ENCODE peak calls at places on chromosomes 11 and 22, in eight cellular contexts. One of them, this sample, is unnamed. For H3K4me1, the result is how much of the 10 kb centered on the place peaks cover.

GRCh38 chr11:72045849-72046248 is 34.5 kb downstream of the NUMA1 start:
- DNase-seq in mammary epithelial cell: no peak
- DNase-seq in Karpas-422: no peak
- DNase-seq in IMR-90: no peak
- DNase-seq in CD8-positive, alpha-beta T cell: no peak
- DNase-seq in heart right ventricle: no peak
- DNase-seq in naive thymus-derived CD4-positive, alpha-beta T cell: no peak
- DNase-seq in fibroblast of lung: peak
- DNase-seq in this sample: no peak

GRCh38 chr11:3095712-3096361 is 38.6 kb upstream of the CARS1 start:
- DNase-seq in mammary epithelial cell: peak
- DNase-seq in Karpas-422: no peak
- DNase-seq in IMR-90: peak
- DNase-seq in CD8-positive, alpha-beta T cell: no peak
- DNase-seq in heart right ventricle: peak
- DNase-seq in naive thymus-derived CD4-positive, alpha-beta T cell: no peak
- DNase-seq in fibroblast of lung: peak
- DNase-seq in this sample: peak

GRCh38 chr11:130785376-130786110 is 130.7 kb downstream of the SNX19 start:
- DNase-seq in mammary epithelial cell: peak
- DNase-seq in Karpas-422: no peak
- DNase-seq in IMR-90: peak
- DNase-seq in CD8-positive, alpha-beta T cell: no peak
- DNase-seq in heart right ventricle: no peak
- DNase-seq in naive thymus-derived CD4-positive, alpha-beta T cell: no peak
- DNase-seq in fibroblast of lung: peak
- DNase-seq in this sample: peak

GRCh38 chr11:45021692-45022130 is 71.0 kb upstream of the TP53I11 start:
- DNase-seq in mammary epithelial cell: no peak
- DNase-seq in Karpas-422: peak
- DNase-seq in IMR-90: peak
- DNase-seq in CD8-positive, alpha-beta T cell: no peak
- DNase-seq in heart right ventricle: peak
- DNase-seq in naive thymus-derived CD4-positive, alpha-beta T cell: no peak
- DNase-seq in fibroblast of lung: peak
- DNase-seq in this sample: no peak

GRCh38 chr22:42419328-42419881 is 12.8 kb downstream of the NFAM1 start:
- DNase-seq in mammary epithelial cell: no peak
- DNase-seq in Karpas-422: no peak
- DNase-seq in IMR-90: no peak
- DNase-seq in CD8-positive, alpha-beta T cell: no peak
- DNase-seq in heart right ventricle: no peak
- DNase-seq in naive thymus-derived CD4-positive, alpha-beta T cell: no peak
- DNase-seq in fibroblast of lung: no peak
- DNase-seq in this sample: no peak

GRCh38 chr11:75347781-75348613 is 3.5 kb downstream of the ARRB1 start:
- DNase-seq in mammary epithelial cell: no peak
- DNase-seq in Karpas-422: no peak
- DNase-seq in IMR-90: peak
- DNase-seq in CD8-positive, alpha-beta T cell: no peak
- DNase-seq in heart right ventricle: no peak
- DNase-seq in naive thymus-derived CD4-positive, alpha-beta T cell: no peak
- DNase-seq in fibroblast of lung: peak
- DNase-seq in this sample: no peak

GRCh38 chr22:39917091-39917703 is 16.3 kb downstream of the GRAP2 start:
- DNase-seq in mammary epithelial cell: no peak
- DNase-seq in Karpas-422: no peak
- DNase-seq in IMR-90: no peak
- DNase-seq in CD8-positive, alpha-beta T cell: no peak
- DNase-seq in heart right ventricle: no peak
- DNase-seq in naive thymus-derived CD4-positive, alpha-beta T cell: no peak
- DNase-seq in fibroblast of lung: no peak
- DNase-seq in this sample: no peak

GRCh38 chr22:37454857-37455686 is 27.8 kb upstream of the ELFN2 start:
- DNase-seq in mammary epithelial cell: peak
- DNase-seq in Karpas-422: no peak
- DNase-seq in IMR-90: peak
- DNase-seq in CD8-positive, alpha-beta T cell: no peak
- DNase-seq in heart right ventricle: no peak
- DNase-seq in naive thymus-derived CD4-positive, alpha-beta T cell: no peak
- DNase-seq in fibroblast of lung: peak
- DNase-seq in this sample: peak

GRCh38 chr11:6812391-6813005 is 13.0 kb upstream of the OR6A2 start:
- DNase-seq in mammary epithelial cell: peak
- DNase-seq in Karpas-422: peak
- DNase-seq in IMR-90: peak
- DNase-seq in CD8-positive, alpha-beta T cell: peak
- DNase-seq in heart right ventricle: no peak
- DNase-seq in naive thymus-derived CD4-positive, alpha-beta T cell: peak
- DNase-seq in fibroblast of lung: peak
- DNase-seq in this sample: peak

GRCh38 chr11:64245797-64246623 is 733 bp downstream of the PPP1R14B start:
- DNase-seq in mammary epithelial cell: peak
- DNase-seq in Karpas-422: peak
- DNase-seq in IMR-90: peak
- DNase-seq in CD8-positive, alpha-beta T cell: peak
- DNase-seq in heart right ventricle: peak
- DNase-seq in naive thymus-derived CD4-positive, alpha-beta T cell: peak
- DNase-seq in fibroblast of lung: peak
- DNase-seq in this sample: peak

GRCh38 chr11:92979176-92979575 is 9.7 kb downstream of the MTNR1B start:
- DNase-seq in mammary epithelial cell: peak
- DNase-seq in Karpas-422: no peak
- DNase-seq in IMR-90: peak
- DNase-seq in CD8-positive, alpha-beta T cell: no peak
- DNase-seq in heart right ventricle: no peak
- DNase-seq in naive thymus-derived CD4-positive, alpha-beta T cell: no peak
- DNase-seq in fibroblast of lung: peak
- DNase-seq in this sample: no peak

GRCh38 chr11:20201231-20201630 is 41.0 kb upstream of the DBX1 start:
- DNase-seq in mammary epithelial cell: no peak
- DNase-seq in Karpas-422: no peak
- DNase-seq in IMR-90: no peak
- DNase-seq in CD8-positive, alpha-beta T cell: no peak
- DNase-seq in heart right ventricle: no peak
- DNase-seq in naive thymus-derived CD4-positive, alpha-beta T cell: no peak
- DNase-seq in fibroblast of lung: no peak
- DNase-seq in this sample: no peak

GRCh38 chr22:19568337-19569311 is 44.4 kb upstream of the CLDN5 start:
- DNase-seq in mammary epithelial cell: peak
- DNase-seq in Karpas-422: no peak
- DNase-seq in IMR-90: peak
- DNase-seq in CD8-positive, alpha-beta T cell: no peak
- DNase-seq in heart right ventricle: peak
- DNase-seq in naive thymus-derived CD4-positive, alpha-beta T cell: no peak
- DNase-seq in fibroblast of lung: peak
- DNase-seq in this sample: peak

GRCh38 chr11:70415642-70416395 is 17.5 kb downstream of the CTTN start:
- DNase-seq in mammary epithelial cell: no peak
- DNase-seq in Karpas-422: no peak
- DNase-seq in IMR-90: peak
- DNase-seq in CD8-positive, alpha-beta T cell: no peak
- DNase-seq in heart right ventricle: no peak
- DNase-seq in naive thymus-derived CD4-positive, alpha-beta T cell: no peak
- DNase-seq in fibroblast of lung: peak
- DNase-seq in this sample: no peak

GRCh38 chr11:132784441-132784840 is 747.9 kb downstream of the OPCML start:
- DNase-seq in mammary epithelial cell: peak
- DNase-seq in Karpas-422: no peak
- DNase-seq in IMR-90: peak
- DNase-seq in CD8-positive, alpha-beta T cell: no peak
- DNase-seq in heart right ventricle: no peak
- DNase-seq in naive thymus-derived CD4-positive, alpha-beta T cell: no peak
- DNase-seq in fibroblast of lung: peak
- DNase-seq in this sample: peak

GRCh38 chr11:66595245-66595904 is 2.4 kb downstream of the CCS start:
- DNase-seq in mammary epithelial cell: no peak
- DNase-seq in Karpas-422: no peak
- DNase-seq in IMR-90: peak
- DNase-seq in CD8-positive, alpha-beta T cell: peak
- DNase-seq in heart right ventricle: peak
- DNase-seq in naive thymus-derived CD4-positive, alpha-beta T cell: no peak
- DNase-seq in fibroblast of lung: peak
- DNase-seq in this sample: no peak

GRCh38 chr11:64237484-64237951 is 3.1 kb downstream of the VEGFB start:
- DNase-seq in mammary epithelial cell: no peak
- DNase-seq in Karpas-422: no peak
- DNase-seq in IMR-90: no peak
- DNase-seq in CD8-positive, alpha-beta T cell: peak
- DNase-seq in heart right ventricle: no peak
- DNase-seq in naive thymus-derived CD4-positive, alpha-beta T cell: no peak
- DNase-seq in fibroblast of lung: no peak
- DNase-seq in this sample: peak

GRCh38 chr11:126133902-126134301 is 71.2 kb upstream of the CDON start:
- DNase-seq in mammary epithelial cell: no peak
- DNase-seq in Karpas-422: no peak
- DNase-seq in IMR-90: no peak
- DNase-seq in CD8-positive, alpha-beta T cell: no peak
- DNase-seq in heart right ventricle: no peak
- DNase-seq in naive thymus-derived CD4-positive, alpha-beta T cell: no peak
- DNase-seq in fibroblast of lung: no peak
- DNase-seq in this sample: no peak
- H3K4me1 ChIP-seq in mammary epithelial cell: under half
- H3K4me1 ChIP-seq in Karpas-422: under half
- H3K4me1 ChIP-seq in IMR-90: under half
- H3K4me1 ChIP-seq in CD8-positive, alpha-beta T cell: under half
- H3K4me1 ChIP-seq in heart right ventricle: under half
- H3K4me1 ChIP-seq in naive thymus-derived CD4-positive, alpha-beta T cell: under half
- H3K4me1 ChIP-seq in fibroblast of lung: under half
- H3K4me1 ChIP-seq in this sample: under half

GRCh38 chr22:31241936-31242335 is 29.8 kb downstream of the LIMK2 start:
- DNase-seq in mammary epithelial cell: no peak
- DNase-seq in Karpas-422: no peak
- DNase-seq in IMR-90: peak
- DNase-seq in CD8-positive, alpha-beta T cell: no peak
- DNase-seq in heart right ventricle: no peak
- DNase-seq in naive thymus-derived CD4-positive, alpha-beta T cell: no peak
- DNase-seq in fibroblast of lung: no peak
- DNase-seq in this sample: no peak

GRCh38 chr22:31241200-31241599 is 29.1 kb downstream of the LIMK2 start:
- DNase-seq in mammary epithelial cell: no peak
- DNase-seq in Karpas-422: no peak
- DNase-seq in IMR-90: peak
- DNase-seq in CD8-positive, alpha-beta T cell: no peak
- DNase-seq in heart right ventricle: no peak
- DNase-seq in naive thymus-derived CD4-positive, alpha-beta T cell: no peak
- DNase-seq in fibroblast of lung: no peak
- DNase-seq in this sample: no peak

GRCh38 chr22:31238057-31238456 is 26.0 kb downstream of the LIMK2 start:
- DNase-seq in mammary epithelial cell: no peak
- DNase-seq in Karpas-422: no peak
- DNase-seq in IMR-90: no peak
- DNase-seq in CD8-positive, alpha-beta T cell: no peak
- DNase-seq in heart right ventricle: no peak
- DNase-seq in naive thymus-derived CD4-positive, alpha-beta T cell: no peak
- DNase-seq in fibroblast of lung: no peak
- DNase-seq in this sample: peak

GRCh38 chr22:31243339-31244043 is 31.4 kb downstream of the LIMK2 start:
- DNase-seq in mammary epithelial cell: peak
- DNase-seq in Karpas-422: no peak
- DNase-seq in IMR-90: no peak
- DNase-seq in CD8-positive, alpha-beta T cell: no peak
- DNase-seq in heart right ventricle: no peak
- DNase-seq in naive thymus-derived CD4-positive, alpha-beta T cell: no peak
- DNase-seq in fibroblast of lung: no peak
- DNase-seq in this sample: peak

GRCh38 chr22:31240011-31240410 is 27.9 kb downstream of the LIMK2 start:
- DNase-seq in mammary epithelial cell: no peak
- DNase-seq in Karpas-422: no peak
- DNase-seq in IMR-90: peak
- DNase-seq in CD8-positive, alpha-beta T cell: no peak
- DNase-seq in heart right ventricle: no peak
- DNase-seq in naive thymus-derived CD4-positive, alpha-beta T cell: no peak
- DNase-seq in fibroblast of lung: peak
- DNase-seq in this sample: no peak
- H3K4me3 ChIP-seq in mammary epithelial cell: no peak
- H3K4me3 ChIP-seq in Karpas-422: no peak
- H3K4me3 ChIP-seq in IMR-90: no peak
- H3K4me3 ChIP-seq in CD8-positive, alpha-beta T cell: no peak
- H3K4me3 ChIP-seq in heart right ventricle: no peak
- H3K4me3 ChIP-seq in naive thymus-derived CD4-positive, alpha-beta T cell: no peak
- H3K4me3 ChIP-seq in fibroblast of lung: no peak
- H3K4me3 ChIP-seq in this sample: no peak

DNA sequence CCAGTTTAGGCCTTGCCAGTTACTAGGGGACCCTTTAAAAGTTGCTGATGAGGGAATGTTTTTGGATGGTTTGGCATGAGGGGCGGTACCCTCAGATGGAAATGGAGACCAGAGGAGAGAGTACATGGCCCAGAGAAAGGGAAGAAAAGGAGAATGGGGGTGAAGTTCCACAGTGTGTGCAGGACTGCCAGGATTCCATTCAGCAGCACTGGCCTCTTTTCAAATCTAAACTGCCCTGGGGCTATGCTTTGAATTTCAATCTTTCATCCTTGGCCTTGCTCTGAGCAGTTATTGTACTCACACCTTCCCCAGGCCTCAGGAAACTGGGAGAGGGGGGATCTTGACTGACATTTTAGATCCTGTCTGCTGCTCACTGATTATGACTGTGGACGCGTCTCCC is 3.0 kb downstream of the SLC3A2 start:
- DNase-seq in mammary epithelial cell: no peak
- DNase-seq in Karpas-422: no peak
- DNase-seq in IMR-90: no peak
- DNase-seq in CD8-positive, alpha-beta T cell: no peak
- DNase-seq in heart right ventricle: no peak
- DNase-seq in naive thymus-derived CD4-positive, alpha-beta T cell: no peak
- DNase-seq in fibroblast of lung: no peak
- DNase-seq in this sample: no peak
- H3K4me1 ChIP-seq in mammary epithelial cell: under half
- H3K4me1 ChIP-seq in Karpas-422: under half
- H3K4me1 ChIP-seq in IMR-90: under half
- H3K4me1 ChIP-seq in CD8-positive, alpha-beta T cell: under half
- H3K4me1 ChIP-seq in heart right ventricle: under half
- H3K4me1 ChIP-seq in naive thymus-derived CD4-positive, alpha-beta T cell: under half
- H3K4me1 ChIP-seq in fibroblast of lung: under half
- H3K4me1 ChIP-seq in this sample: under half

GRCh38 chr11:46114961-46115360 is 6.3 kb downstream of the PHF21A start:
- DNase-seq in mammary epithelial cell: no peak
- DNase-seq in Karpas-422: peak
- DNase-seq in IMR-90: no peak
- DNase-seq in CD8-positive, alpha-beta T cell: no peak
- DNase-seq in heart right ventricle: no peak
- DNase-seq in naive thymus-derived CD4-positive, alpha-beta T cell: no peak
- DNase-seq in fibroblast of lung: no peak
- DNase-seq in this sample: no peak
- H3K4me3 ChIP-seq in mammary epithelial cell: no peak
- H3K4me3 ChIP-seq in Karpas-422: peak
- H3K4me3 ChIP-seq in IMR-90: no peak
- H3K4me3 ChIP-seq in CD8-positive, alpha-beta T cell: no peak
- H3K4me3 ChIP-seq in heart right ventricle: no peak
- H3K4me3 ChIP-seq in naive thymus-derived CD4-positive, alpha-beta T cell: no peak
- H3K4me3 ChIP-seq in fibroblast of lung: no peak
- H3K4me3 ChIP-seq in this sample: no peak

GRCh38 chr22:29882716-29883044 is 294 bp upstream of the MTMR3 start:
- DNase-seq in mammary epithelial cell: no peak
- DNase-seq in Karpas-422: no peak
- DNase-seq in IMR-90: no peak
- DNase-seq in CD8-positive, alpha-beta T cell: no peak
- DNase-seq in heart right ventricle: no peak
- DNase-seq in naive thymus-derived CD4-positive, alpha-beta T cell: no peak
- DNase-seq in fibroblast of lung: no peak
- DNase-seq in this sample: no peak
- H3K4me1 ChIP-seq in mammary epithelial cell: under half
- H3K4me1 ChIP-seq in Karpas-422: under half
- H3K4me1 ChIP-seq in IMR-90: under half
- H3K4me1 ChIP-seq in CD8-positive, alpha-beta T cell: under half
- H3K4me1 ChIP-seq in heart right ventricle: under half
- H3K4me1 ChIP-seq in naive thymus-derived CD4-positive, alpha-beta T cell: under half
- H3K4me1 ChIP-seq in fibroblast of lung: under half
- H3K4me1 ChIP-seq in this sample: under half

This sample was measured in PC-3.